ENCODE peak calls at places on chromosomes 2 and 18, in ten cellular contexts. P is HL-60, Z is fibroblast of pulmonary artery, U is fibroblast of mammary gland, M is upper lobe of left lung, F is IMR-90, T is HCT116, C is tibial artery, L is BJ, W is SK-N-SH. O is an unnamed sample.

GRCh38 chr2:8750221-8750620 is 68.4 kb downstream of the ID2 start:
- DNase-seq in P (no peak), Z (no peak), U (no peak), M (no peak), F (peak), T (no peak), C (no peak), L (no peak), W (no peak), O (no peak)

GRCh38 chr2:27262379-27263286 is at the start of gene SLC30A3:
- DNase-seq in P (peak), Z (no peak), U (peak), M (peak), F (no peak), T (peak), C (peak), L (no peak), W (peak), O (no peak)

GRCh38 chr2:170972508-170973224 is 43.6 kb downstream of the GORASP2 start:
- DNase-seq in P (no peak), Z (no peak), U (no peak), M (no peak), F (no peak), T (no peak), C (no peak), L (no peak), W (peak), O (no peak)

GRCh38 chr2:18834341-18834740 is 245.0 kb upstream of the NT5C1B start:
- DNase-seq in P (no peak), Z (peak), U (peak), M (no peak), F (peak), T (no peak), C (no peak), L (no peak), W (no peak), O (no peak)

GRCh38 chr18:8139127-8139591 is 470.1 kb upstream of the RAB12 start:
- DNase-seq in P (no peak), Z (no peak), U (peak), M (no peak), F (no peak), T (no peak), C (no peak), L (no peak), W (no peak), O (no peak)

GRCh38 chr2:108626993-108627392 is 92.3 kb upstream of the RANBP2 start:
- DNase-seq in P (no peak), Z (no peak), U (peak), M (no peak), F (peak), T (no peak), C (no peak), L (no peak), W (no peak), O (no peak)

GRCh38 chr2:101124684-101125366 is 26.4 kb downstream of the TBC1D8 start:
- DNase-seq in P (no peak), Z (peak), U (peak), M (peak), F (peak), T (peak), C (peak), L (peak), W (no peak), O (no peak)

GRCh38 chr2:147538088-147538487 is 306.7 kb upstream of the ACVR2A start:
- DNase-seq in P (no peak), Z (no peak), U (peak), M (no peak), F (peak), T (no peak), C (no peak), L (peak), W (no peak), O (no peak)

GRCh38 chr2:120243211-120243610 is 9.4 kb upstream of the RALB start:
- DNase-seq in P (no peak), Z (peak), U (peak), M (no peak), F (peak), T (no peak), C (no peak), L (no peak), W (no peak), O (no peak)

GRCh38 chr2:35538796-35539195 is 816.8 kb upstream of the CRIM1 start:
- DNase-seq in P (no peak), Z (no peak), U (no peak), M (no peak), F (no peak), T (no peak), C (no peak), L (no peak), W (no peak), O (no peak)

GRCh38 chr18:38539871-38540270 is 974.3 kb upstream of the CELF4 start:
- DNase-seq in P (no peak), Z (no peak), U (no peak), M (no peak), F (no peak), T (no peak), C (no peak), L (no peak), W (no peak), O (no peak)

GRCh38 chr2:189528617-189529016 is 52.0 kb downstream of the SLC40A1 start:
- DNase-seq in P (no peak), Z (peak), U (no peak), M (no peak), F (no peak), T (no peak), C (no peak), L (no peak), W (no peak), O (no peak)

GRCh38 chr2:96251721-96252292 is 14.0 kb downstream of the TMEM127 start:
- DNase-seq in P (no peak), Z (peak), U (peak), M (peak), F (peak), T (peak), C (peak), L (peak), W (peak), O (peak)

GRCh38 chr2:221455214-221455613 is 116.9 kb downstream of the EPHA4 start:
- DNase-seq in P (no peak), Z (peak), U (peak), M (no peak), F (peak), T (no peak), C (no peak), L (no peak), W (no peak), O (no peak)

GRCh38 chr2:191679818-191680600 is 2.1 kb downstream of the NABP1 start:
- DNase-seq in P (peak), Z (peak), U (peak), M (no peak), F (peak), T (peak), C (no peak), L (peak), W (no peak), O (no peak)

GRCh38 chr2:198327526-198327925 is 523.1 kb downstream of the PLCL1 start:
- DNase-seq in P (no peak), Z (no peak), U (no peak), M (no peak), F (no peak), T (no peak), C (no peak), L (no peak), W (no peak), O (no peak)

GRCh38 chr2:225411452-225411851 is 11.9 kb downstream of the NYAP2 start:
- DNase-seq in P (no peak), Z (no peak), U (no peak), M (no peak), F (no peak), T (no peak), C (no peak), L (no peak), W (no peak), O (no peak)

GRCh38 chr2:235406420-235406819 is 87.4 kb upstream of the AGAP1 start:
- DNase-seq in P (no peak), Z (no peak), U (no peak), M (peak), F (no peak), T (no peak), C (no peak), L (no peak), W (no peak), O (no peak)

GRCh38 chr2:170505631-170506270 is 209.4 kb upstream of the SP5 start:
- DNase-seq in P (no peak), Z (peak), U (peak), M (peak), F (no peak), T (no peak), C (peak), L (no peak), W (no peak), O (no peak)

GRCh38 chr2:69973335-69973735 is 11.9 kb upstream of the ASPRV1 start:
- DNase-seq in P (no peak), Z (peak), U (peak), M (no peak), F (peak), T (no peak), C (no peak), L (peak), W (no peak), O (no peak)

GRCh38 chr2:222268311-222268980 is 30.4 kb downstream of the PAX3 start:
- DNase-seq in P (no peak), Z (no peak), U (no peak), M (no peak), F (no peak), T (no peak), C (no peak), L (no peak), W (no peak), O (no peak)

GRCh38 chr2:146806295-146807005 is 1038.4 kb upstream of the ACVR2A start:
- DNase-seq in P (no peak), Z (peak), U (peak), M (no peak), F (peak), T (no peak), C (no peak), L (no peak), W (no peak), O (peak)

GRCh38 chr18:79454034-79454735 is 58.5 kb downstream of the NFATC1 start:
- DNase-seq in P (no peak), Z (peak), U (peak), M (peak), F (peak), T (no peak), C (no peak), L (no peak), W (no peak), O (no peak)

GRCh38 chr2:36485521-36485920 is 112.4 kb downstream of the FEZ2 start:
- DNase-seq in P (no peak), Z (peak), U (peak), M (no peak), F (peak), T (no peak), C (no peak), L (peak), W (no peak), O (peak)

GRCh38 chr2:216693414-216694100 is 1.8 kb downstream of the IGFBP5 start:
- DNase-seq in P (no peak), Z (no peak), U (no peak), M (no peak), F (no peak), T (no peak), C (no peak), L (no peak), W (no peak), O (no peak)

GRCh38 chr2:200578778-200579177 is 7.0 kb upstream of the AOX1 start:
- DNase-seq in P (peak), Z (peak), U (peak), M (no peak), F (peak), T (no peak), C (no peak), L (no peak), W (no peak), O (no peak)

GRCh38 chr2:145957929-145958328 is 1438.0 kb upstream of the ZEB2 start:
- DNase-seq in P (no peak), Z (peak), U (peak), M (no peak), F (no peak), T (no peak), C (no peak), L (no peak), W (no peak), O (no peak)

GRCh38 chr2:191728710-191729597 is 51.0 kb downstream of the NABP1 start:
- DNase-seq in P (no peak), Z (no peak), U (peak), M (no peak), F (peak), T (no peak), C (no peak), L (no peak), W (no peak), O (no peak)

GRCh38 chr18:29840101-29840500 is 1202.4 kb downstream of the DSC3 start:
- DNase-seq in P (no peak), Z (peak), U (peak), M (no peak), F (peak), T (peak), C (no peak), L (peak), W (no peak), O (peak)

GRCh38 chr2:28470759-28471158 is 25.1 kb upstream of the PLB1 start:
- DNase-seq in P (no peak), Z (no peak), U (no peak), M (no peak), F (no peak), T (no peak), C (no peak), L (no peak), W (no peak), O (no peak)

GRCh38 chr2:98188351-98189046 is 101.5 kb downstream of the VWA3B start:
- DNase-seq in P (no peak), Z (no peak), U (peak), M (no peak), F (no peak), T (peak), C (no peak), L (no peak), W (no peak), O (no peak)

GRCh38 chr2:130825231-130825971 is 11.3 kb upstream of the ARHGEF4 start:
- DNase-seq in P (no peak), Z (no peak), U (no peak), M (no peak), F (no peak), T (no peak), C (no peak), L (no peak), W (no peak), O (no peak)

GRCh38 chr2:65292461-65293127 is 65.0 kb downstream of the ACTR2 start:
- DNase-seq in P (no peak), Z (no peak), U (peak), M (no peak), F (no peak), T (no peak), C (no peak), L (no peak), W (no peak), O (no peak)

GRCh38 chr2:192230864-192231453 is 36.2 kb upstream of the TMEFF2 start:
- DNase-seq in P (no peak), Z (no peak), U (no peak), M (peak), F (no peak), T (no peak), C (no peak), L (no peak), W (no peak), O (no peak)

GRCh38 chr18:31685097-31686082 is 1.0 kb upstream of the B4GALT6 start:
- DNase-seq in P (peak), Z (peak), U (peak), M (peak), F (peak), T (peak), C (no peak), L (no peak), W (peak), O (peak)
- H3K4me3 ChIP-seq in P (peak), Z (peak), U (peak), M (peak), F (peak), T (peak), C (peak), L (peak), W (peak), O (peak)

GRCh38 chr18:13726228-13726971 is at the start of the genes FAM210A and RNMT:
- DNase-seq in P (peak), Z (peak), U (peak), M (peak), F (peak), T (peak), C (peak), L (peak), W (peak), O (peak)
- TF ChIP-seq CTCF in P (no peak), Z (no peak), U (no peak), M (no peak), F (peak), T (no peak), C (no peak), L (no peak), W (peak), O (no peak)

DNA sequence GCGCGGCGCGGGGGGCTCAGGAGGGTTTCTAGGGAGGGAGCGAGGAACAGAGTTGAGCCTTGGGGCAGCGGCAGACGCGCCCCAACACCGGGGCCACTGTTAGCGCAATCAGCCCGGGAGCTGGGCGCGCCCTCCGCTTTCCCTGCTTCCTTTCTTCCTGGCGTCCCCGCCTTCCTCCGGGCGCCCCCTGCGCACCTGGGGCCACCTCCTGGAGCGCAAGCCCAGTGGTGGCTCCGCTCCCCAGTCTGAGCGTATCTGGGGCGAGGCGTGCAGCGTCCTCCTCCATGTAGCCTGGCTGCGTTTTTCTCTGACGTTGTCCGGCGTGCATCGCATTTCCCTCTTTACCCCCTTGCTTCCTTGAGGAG is 5.2 kb downstream of the PROC start:
- DNase-seq in P (no peak), Z (no peak), U (no peak), M (no peak), F (no peak), T (no peak), C (no peak), L (no peak), W (peak), O (no peak)
- H3K4me3 ChIP-seq in P (peak), Z (peak), U (peak), M (no peak), F (peak), T (peak), C (peak), L (peak), W (peak), O (peak)

GRCh38 chr2:14425869-14426268 is 206.6 kb upstream of the LRATD1 start:
- DNase-seq in P (no peak), Z (no peak), U (no peak), M (no peak), F (no peak), T (no peak), C (no peak), L (no peak), W (no peak), O (no peak)

GRCh38 chr2:14424478-14425390 is 207.8 kb upstream of the LRATD1 start:
- DNase-seq in P (no peak), Z (no peak), U (no peak), M (no peak), F (no peak), T (no peak), C (no peak), L (no peak), W (no peak), O (no peak)

GRCh38 chr2:14423145-14423906 is 209.2 kb upstream of the LRATD1 start:
- DNase-seq in P (no peak), Z (no peak), U (peak), M (no peak), F (no peak), T (no peak), C (no peak), L (no peak), W (no peak), O (no peak)

GRCh38 chr2:14422426-14422825 is 210.1 kb upstream of the LRATD1 start:
- DNase-seq in P (no peak), Z (no peak), U (no peak), M (no peak), F (no peak), T (no peak), C (no peak), L (no peak), W (no peak), O (no peak)

DNA sequence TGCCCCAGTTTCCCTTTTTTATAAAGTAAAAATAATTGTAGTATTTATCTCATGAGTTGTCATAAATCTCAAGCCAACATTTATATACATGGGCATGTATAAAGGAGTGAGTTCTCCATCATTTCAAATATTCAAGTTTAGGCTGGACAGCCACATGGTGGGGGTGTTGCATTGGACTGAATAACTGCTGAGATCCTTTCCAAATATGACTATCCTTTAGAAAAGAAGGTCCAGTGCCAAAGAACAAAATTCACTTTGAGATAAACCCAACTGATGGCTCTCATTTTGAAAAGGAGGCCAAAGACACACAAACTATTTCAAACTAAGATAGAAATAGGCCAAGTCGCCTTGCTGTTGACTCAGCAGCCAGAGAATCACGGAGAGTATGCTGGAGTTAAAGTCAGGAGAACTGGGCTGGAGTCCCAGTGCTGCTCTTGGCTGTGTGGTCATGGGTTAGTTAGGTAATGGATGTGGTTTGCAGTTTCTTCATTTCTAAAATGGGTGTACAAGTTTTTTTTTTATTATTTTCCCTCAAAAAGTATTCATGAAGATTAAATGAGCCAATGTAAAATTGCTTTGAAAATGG is 204.4 kb upstream of the LRATD1 start:
- DNase-seq in P (peak), Z (peak), U (peak), M (no peak), F (peak), T (no peak), C (peak), L (peak), W (no peak), O (peak)
- TF ChIP-seq CTCF in P (no peak), Z (no peak), U (peak), M (no peak), F (peak), T (no peak), C (no peak), L (peak), W (peak), O (peak)

DNA sequence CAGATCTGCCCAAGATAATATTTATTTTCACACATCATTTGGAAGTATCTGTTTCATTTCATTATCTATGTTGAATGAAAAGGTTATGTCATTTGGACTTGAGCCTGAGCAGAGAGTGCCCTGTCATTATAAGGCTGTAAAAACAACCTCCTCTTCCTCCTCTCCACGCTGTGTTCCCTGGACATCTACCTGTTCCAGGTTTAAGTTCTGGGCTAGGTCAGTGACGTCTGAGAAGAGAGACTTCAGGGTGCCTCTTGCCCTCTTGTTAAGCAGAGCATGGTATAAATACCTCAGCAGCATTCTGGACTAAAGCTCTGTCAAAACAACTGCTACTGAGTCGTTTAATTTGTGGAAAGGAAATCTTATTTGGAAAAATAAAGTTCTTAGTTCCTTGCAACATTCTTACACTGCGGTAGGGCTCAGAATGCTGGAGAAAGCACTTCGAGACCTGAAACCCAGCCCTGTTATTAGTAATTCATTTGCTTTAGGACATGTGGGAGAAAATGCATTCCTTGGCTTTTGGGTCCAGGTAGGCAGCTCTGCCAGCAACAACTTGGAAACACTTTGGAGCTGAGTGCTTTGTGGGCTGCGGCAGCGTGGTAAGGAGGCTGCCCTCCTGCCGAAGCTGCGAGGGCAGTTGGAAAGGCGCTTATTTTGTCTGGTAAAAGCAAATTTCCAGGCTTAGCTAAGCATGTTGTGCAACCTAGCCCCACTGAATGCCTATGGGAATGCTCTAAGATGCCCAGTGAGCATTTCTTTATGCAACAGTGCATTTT is 91.8 kb upstream of the NEDD4L start:
- DNase-seq in P (no peak), Z (peak), U (peak), M (peak), F (no peak), T (no peak), C (no peak), L (no peak), W (no peak), O (no peak)
- H3K4me3 ChIP-seq in P (no peak), Z (no peak), U (no peak), M (no peak), F (no peak), T (no peak), C (no peak), L (no peak), W (no peak), O (no peak)

GRCh38 chr18:64330161-64330560 is 181.3 kb upstream of the LINC00305 start:
- DNase-seq in P (no peak), Z (peak), U (no peak), M (no peak), F (no peak), T (no peak), C (no peak), L (no peak), W (no peak), O (no peak)
- TF ChIP-seq CTCF in P (no peak), Z (no peak), U (no peak), M (no peak), F (no peak), T (no peak), C (no peak), L (no peak), W (no peak), O (peak)

O was measured in astrocyte of the cerebellum.